ENCODE peak calls at places on chromosomes 16 and 17, in ten cellular contexts. I, Z, C, P, D, A, H, V, Y and S are unnamed samples.
A peak's percentile ranks its signal among the peaks of the same experiment; 100 is the strongest.

GRCh38 chr17:78399693-78400144 is 21.3 kb downstream of the PGS1 start:
- DNase-seq in I (no peak), Z (no peak), C (no peak), P (no peak), D (no peak), A (no peak), H (no peak), V (no peak), Y (no peak), S (no peak)

GRCh38 chr17:13986855-13987254 is 82.4 kb upstream of the COX10 start:
- DNase-seq in I (no peak), Z (no peak), C (no peak), P (no peak), D (no peak), A (no peak), H (no peak), V (no peak), Y (no peak), S (no peak)

GRCh38 chr17:77679589-77679988 is 278.9 kb upstream of the TNRC6C start:
- DNase-seq in I (no peak), Z (no peak), C (no peak), P (no peak), D (no peak), A (no peak), H (no peak), V (no peak), Y (no peak), S (no peak)

GRCh38 chr17:20206068-20206467 is 196.9 kb downstream of the SPECC1 start:
- DNase-seq in I (no peak), Z (no peak), C (no peak), P (no peak), D (no peak), A (no peak), H (peak; percentile 74), V (no peak), Y (no peak), S (no peak)

GRCh38 chr16:72793716-72794115 is 254.2 kb downstream of the ZFHX3 start:
- DNase-seq in I (no peak), Z (no peak), C (no peak), P (no peak), D (no peak), A (no peak), H (no peak), V (no peak), Y (no peak), S (no peak)

GRCh38 chr16:57818377-57819055 is 16.2 kb upstream of the KIFC3 start:
- DNase-seq in I (no peak), Z (no peak), C (no peak), P (peak; percentile 97), D (no peak), A (no peak), H (no peak), V (no peak), Y (no peak), S (no peak)

GRCh38 chr17:63550816-63551639 is 751 bp downstream of the DCAF7 start:
- DNase-seq in I (peak; percentile 20), Z (no peak), C (no peak), P (peak; percentile 66), D (no peak), A (no peak), H (peak; percentile 38), V (no peak), Y (peak; percentile 42), S (no peak)

GRCh38 chr17:15233022-15233805 is 31.9 kb downstream of the PMP22 start:
- DNase-seq in I (no peak), Z (no peak), C (no peak), P (no peak), D (no peak), A (no peak), H (peak; percentile 57), V (peak; percentile 31), Y (peak; percentile 39), S (no peak)

GRCh38 chr17:70420876-70421445 is 251.6 kb downstream of the KCNJ2 start:
- DNase-seq in I (no peak), Z (no peak), C (no peak), P (no peak), D (no peak), A (no peak), H (no peak), V (no peak), Y (no peak), S (no peak)

GRCh38 chr17:62724398-62725146 is 83.5 kb downstream of the MARCHF10 start:
- DNase-seq in I (peak; percentile 65), Z (peak; percentile 62), C (peak; percentile 76), P (no peak), D (no peak), A (peak; percentile 91), H (no peak), V (no peak), Y (no peak), S (no peak)

GRCh38 chr17:67049025-67049739 is 4.8 kb downstream of the CACNG1 start:
- DNase-seq in I (no peak), Z (no peak), C (no peak), P (no peak), D (no peak), A (no peak), H (no peak), V (no peak), Y (no peak), S (no peak)

GRCh38 chr16:75092777-75093176 is 23.8 kb downstream of the LDHD start:
- DNase-seq in I (no peak), Z (no peak), C (no peak), P (no peak), D (no peak), A (no peak), H (no peak), V (no peak), Y (no peak), S (no peak)

GRCh38 chr16:67814567-67814966 is 7.9 kb downstream of the TSNAXIP1 start:
- DNase-seq in I (no peak), Z (no peak), C (no peak), P (no peak), D (no peak), A (no peak), H (no peak), V (no peak), Y (no peak), S (no peak)

GRCh38 chr17:73011016-73011486 is 81.4 kb downstream of the SLC39A11 start:
- DNase-seq in I (no peak), Z (no peak), C (no peak), P (no peak), D (no peak), A (no peak), H (no peak), V (no peak), Y (no peak), S (no peak)

GRCh38 chr16:11356573-11357331 is 11.5 kb downstream of the RMI2 start:
- DNase-seq in I (peak; percentile 62), Z (no peak), C (peak; percentile 41), P (peak; percentile 37), D (peak; percentile 61), A (no peak), H (peak; percentile 58), V (no peak), Y (peak; percentile 56), S (peak; percentile 73)

GRCh38 chr17:73770115-73770848 is 126.0 kb upstream of the SDK2 start:
- DNase-seq in I (no peak), Z (no peak), C (no peak), P (peak; percentile 23), D (peak; percentile 85), A (no peak), H (peak; percentile 85), V (peak; percentile 28), Y (peak; percentile 69), S (peak; percentile 90)

GRCh38 chr17:75876938-75877751 is 1.2 kb downstream of the TRIM47 start:
- DNase-seq in I (peak; percentile 35), Z (no peak), C (no peak), P (peak; percentile 70), D (peak; percentile 96), A (no peak), H (peak; percentile 95), V (peak; percentile 73), Y (peak; percentile 84), S (peak; percentile 98)

GRCh38 chr17:7083592-7083991 is 3.5 kb upstream of the CLEC10A start:
- DNase-seq in I (no peak), Z (no peak), C (no peak), P (no peak), D (no peak), A (no peak), H (no peak), V (no peak), Y (peak; percentile 40), S (no peak)

GRCh38 chr16:9798474-9798873 is 383.8 kb downstream of the GRIN2A start:
- DNase-seq in I (no peak), Z (no peak), C (no peak), P (no peak), D (no peak), A (no peak), H (no peak), V (no peak), Y (no peak), S (no peak)

GRCh38 chr16:54633943-54634362 is 296.7 kb upstream of the IRX5 start:
- DNase-seq in I (no peak), Z (no peak), C (no peak), P (peak; percentile 41), D (peak; percentile 29), A (no peak), H (peak; percentile 51), V (no peak), Y (no peak), S (no peak)

GRCh38 chr16:86210403-86211193 is 299.7 kb upstream of the FOXF1 start:
- DNase-seq in I (no peak), Z (no peak), C (no peak), P (no peak), D (no peak), A (no peak), H (no peak), V (no peak), Y (no peak), S (peak; percentile 26)

GRCh38 chr16:63130942-63131341 is 1094.7 kb upstream of the CDH8 start:
- DNase-seq in I (no peak), Z (no peak), C (no peak), P (no peak), D (no peak), A (no peak), H (no peak), V (no peak), Y (no peak), S (no peak)

GRCh38 chr17:44358066-44358465 is 5.6 kb downstream of the FAM171A2 start:
- DNase-seq in I (no peak), Z (no peak), C (no peak), P (no peak), D (no peak), A (no peak), H (no peak), V (no peak), Y (no peak), S (no peak)

GRCh38 chr17:18315498-18316360 is 636 bp downstream of the SMCR8 start:
- DNase-seq in I (peak; percentile 49), Z (no peak), C (no peak), P (no peak), D (peak; percentile 28), A (no peak), H (no peak), V (no peak), Y (no peak), S (no peak)

GRCh38 chr16:10362077-10362863 is 23.6 kb upstream of the ATF7IP2 start:
- DNase-seq in I (no peak), Z (no peak), C (no peak), P (no peak), D (no peak), A (peak; percentile 21), H (no peak), V (no peak), Y (no peak), S (no peak)

GRCh38 chr17:79986441-79987186 is 49.1 kb downstream of the TBC1D16 start:
- DNase-seq in I (no peak), Z (no peak), C (no peak), P (no peak), D (no peak), A (no peak), H (no peak), V (no peak), Y (peak; percentile 54), S (no peak)

GRCh38 chr17:48307814-48308411 is 122.1 kb downstream of the SKAP1 start:
- DNase-seq in I (peak; percentile 54), Z (peak; percentile 7), C (peak; percentile 29), P (peak; percentile 82), D (peak; percentile 16), A (no peak), H (peak; percentile 78), V (peak; percentile 17), Y (peak; percentile 48), S (no peak)

GRCh38 chr17:80850109-80850508 is 141.5 kb upstream of the CHMP6 start:
- DNase-seq in I (no peak), Z (no peak), C (no peak), P (no peak), D (no peak), A (no peak), H (no peak), V (no peak), Y (no peak), S (peak; percentile 9)